ENCODE peak calls at places on chromosomes 13 and 19, in seven cellular contexts. U, P, C, L, A, K and X are unnamed samples.

GRCh38 chr19:14248578-14249011 is 42.6 kb upstream of the ADGRL1 start:
- DNase-seq in U (peak; percentile 74), P (no peak), C (peak; percentile 32), L (peak; percentile 9), A (peak; percentile 95), K (no peak), X (peak; percentile 13)

GRCh38 chr19:45645631-45646344 is 6.6 kb upstream of the EML2 start:
- DNase-seq in U (peak; percentile 93), P (peak; percentile 89), C (peak; percentile 87), L (peak; percentile 74), A (peak; percentile 98), K (peak; percentile 65), X (peak; percentile 70)

GRCh38 chr13:107275945-107276614 is 708.1 kb upstream of the ARGLU1 start:
- DNase-seq in U (peak; percentile 42), P (no peak), C (no peak), L (peak; percentile 15), A (no peak), K (peak; percentile 73), X (peak; percentile 12)

GRCh38 chr13:29021311-29021710 is 201.2 kb downstream of the MTUS2 start:
- DNase-seq in U (no peak), P (no peak), C (no peak), L (no peak), A (no peak), K (no peak), X (no peak)

GRCh38 chr13:31172535-31172934 is 10.8 kb upstream of the HSPH1 start:
- DNase-seq in U (peak; percentile 94), P (no peak), C (no peak), L (peak; percentile 84), A (no peak), K (peak; percentile 98), X (peak; percentile 88)

GRCh38 chr19:45306040-45306439 is 16.6 kb downstream of the CKM start:
- DNase-seq in U (no peak), P (no peak), C (peak; percentile 4), L (peak; percentile 19), A (no peak), K (peak; percentile 78), X (no peak)

GRCh38 chr19:49680473-49681351 is 3.6 kb downstream of the PRMT1 start:
- DNase-seq in U (peak; percentile 91), P (peak; percentile 98), C (peak; percentile 92), L (peak; percentile 80), A (peak; percentile 98), K (peak; percentile 67), X (peak; percentile 77)

GRCh38 chr19:33715462-33715861 is 81.2 kb upstream of the KCTD15 start:
- DNase-seq in U (no peak), P (no peak), C (no peak), L (no peak), A (no peak), K (no peak), X (no peak)

GRCh38 chr13:51687928-51688714 is 103.9 kb downstream of the WDFY2 start:
- DNase-seq in U (no peak), P (no peak), C (peak; percentile 34), L (no peak), A (no peak), K (no peak), X (no peak)

GRCh38 chr19:45901432-45901903 is 945 bp downstream of the MYPOP start:
- DNase-seq in U (peak; percentile 56), P (peak; percentile 90), C (peak; percentile 50), L (peak; percentile 44), A (peak; percentile 35), K (no peak), X (peak; percentile 33)

GRCh38 chr19:55179570-55180484 is at the start of gene SYT5:
- DNase-seq in U (peak; percentile 35), P (no peak), C (peak; percentile 36), L (no peak), A (peak; percentile 74), K (no peak), X (no peak)

GRCh38 chr19:45440873-45441654 is 17.3 kb upstream of the ERCC1 start:
- DNase-seq in U (peak; percentile 66), P (no peak), C (no peak), L (peak; percentile 37), A (peak; percentile 49), K (no peak), X (peak; percentile 51)

DNA sequence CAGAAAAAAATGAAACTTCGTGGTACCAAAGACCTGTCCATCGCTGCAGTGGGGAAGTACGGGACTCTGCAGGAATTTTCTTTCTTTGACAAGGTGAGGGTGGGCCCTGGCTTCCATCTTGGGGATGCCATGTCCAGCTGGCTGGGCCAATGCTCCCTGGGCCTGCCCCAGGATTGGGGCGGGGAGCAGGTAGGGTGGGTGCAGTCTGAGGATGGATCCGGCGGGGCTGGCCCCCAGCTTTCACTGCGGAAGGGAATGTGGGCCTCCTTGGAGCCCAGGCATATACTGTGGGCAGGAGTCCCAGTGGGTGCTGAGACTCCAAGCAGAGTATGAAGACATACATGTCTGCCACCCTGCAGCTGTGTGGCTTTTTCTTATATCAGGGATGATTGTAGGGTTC is 23.9 kb downstream of the SIN3B start:
- DNase-seq in U (no peak), P (peak; percentile 61), C (no peak), L (no peak), A (no peak), K (no peak), X (no peak)
- H3K4me3 ChIP-seq in U (no peak overlapping the region), P (no peak overlapping the region), C (no peak overlapping the region), L (no peak overlapping the region), A (no peak overlapping the region), K (no peak overlapping the region), X (no peak overlapping the region)

DNA sequence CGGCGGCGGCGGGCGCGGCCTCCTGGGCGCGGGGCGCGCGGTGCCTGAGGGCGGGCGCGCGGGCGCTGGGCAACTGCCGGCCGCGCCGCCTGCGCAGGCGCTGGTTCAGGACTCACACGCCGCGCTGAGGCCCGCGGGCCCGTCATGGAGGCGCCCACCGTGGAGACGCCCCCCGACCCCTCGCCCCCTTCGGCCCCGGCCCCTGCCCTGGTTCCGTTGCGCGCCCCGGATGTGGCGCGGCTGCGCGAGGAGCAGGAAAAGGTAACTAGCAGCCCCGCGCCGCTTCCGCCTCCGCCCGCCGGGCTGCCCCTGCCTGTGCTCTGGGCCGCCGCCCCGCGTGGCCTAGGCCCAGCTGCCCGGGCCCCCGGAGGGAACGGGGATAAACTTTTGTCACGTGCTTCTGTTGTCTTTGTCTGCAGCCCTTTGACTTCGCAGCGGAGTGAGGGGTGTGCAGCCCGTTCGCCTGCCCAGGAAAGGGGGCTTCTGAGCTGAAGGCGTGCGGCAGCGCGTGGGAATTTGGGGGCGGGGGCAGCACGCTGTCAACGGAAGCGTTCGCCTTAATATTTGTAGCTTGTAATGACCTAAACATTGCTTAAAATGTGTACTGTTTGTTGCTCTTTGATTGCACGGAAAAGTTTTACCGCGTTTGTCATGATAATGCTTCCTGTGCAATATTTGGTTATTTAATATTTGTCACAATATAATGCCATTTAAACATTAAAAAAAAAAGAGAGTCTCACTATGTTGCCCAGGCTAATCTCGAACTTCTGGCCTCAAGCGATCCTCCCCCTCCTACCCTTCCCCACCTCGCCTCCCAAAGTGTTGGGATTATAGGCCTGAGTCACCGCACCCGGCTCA is 594 bp downstream of the URI1 start:
- DNase-seq in U (peak; percentile 42), P (peak; percentile 93), C (peak; percentile 67), L (peak; percentile 22), A (peak; percentile 71), K (no peak), X (peak; percentile 25)
- TF ChIP-seq CTCF in U (no peak), P (no peak), C (no peak), L (no peak), A (no peak), K (no peak), X (no peak)

GRCh38 chr19:41877490-41877876 is 404 bp downstream of the CD79A start:
- DNase-seq in U (no peak), P (no peak), C (no peak), L (no peak), A (no peak), K (no peak), X (no peak)
- H3K4me3 ChIP-seq in U (no peak overlapping the region), P (no peak overlapping the region), C (no peak overlapping the region), L (no peak overlapping the region), A (no peak overlapping the region), K (no peak overlapping the region), X (no peak overlapping the region)

DNA sequence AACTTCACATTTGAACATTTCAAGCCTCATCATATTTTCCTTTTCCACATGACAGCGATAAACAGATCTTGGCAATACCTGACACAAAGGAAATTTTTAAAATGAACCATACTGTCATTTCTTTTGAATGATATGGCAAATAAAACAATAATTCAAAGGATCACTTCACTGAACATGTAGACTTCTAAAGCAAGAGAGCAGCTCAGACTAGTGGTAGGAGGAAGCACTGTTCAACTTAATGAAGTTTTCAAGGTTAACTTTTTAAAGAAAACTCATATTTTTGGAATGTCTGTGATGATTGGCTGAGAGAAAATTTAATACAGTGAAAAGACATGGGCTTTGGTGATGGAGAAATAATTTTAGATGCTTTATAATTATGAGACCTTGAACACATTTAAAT is 198.0 kb downstream of the OXGR1 start:
- DNase-seq in U (no peak), P (no peak), C (no peak), L (peak; percentile 17), A (no peak), K (peak; percentile 5), X (no peak)
- TF ChIP-seq CTCF in U (peak; percentile 60), P (no peak), C (peak; percentile 19), L (peak; percentile 47), A (no peak), K (peak; percentile 13), X (no peak)

GRCh38 chr13:25371608-25372274 is at the start of gene ATP8A2:
- DNase-seq in U (no peak), P (no peak), C (no peak), L (no peak), A (peak; percentile 58), K (no peak), X (no peak)
- H3K4me3 ChIP-seq in U (peak within 1 kb of the TSS; percentile 27), P (peak within 1 kb of the TSS; percentile 17), C (peak within 1 kb of the TSS; percentile 43), L (no peak within 1 kb of the TSS), A (peak within 1 kb of the TSS; percentile 77), K (peak within 1 kb of the TSS; percentile 18), X (no peak within 1 kb of the TSS)

GRCh38 chr19:4374451-4375163 is 25.7 kb downstream of the SH3GL1 start:
- DNase-seq in U (peak; percentile 88), P (peak; percentile 94), C (peak; percentile 84), L (peak; percentile 96), A (no peak), K (peak; percentile 67), X (peak; percentile 93)
- TF ChIP-seq CTCF in U (peak; percentile 47), P (peak; percentile 17), C (no peak), L (no peak), A (peak; percentile 24), K (no peak), X (no peak)